ENCODE peak calls at places on chromosomes 11 and 22, in six cellular contexts. M is colonic mucosa, L is nucleus accumbens, P is NCI-H1694, W is uterus, E is neural crest cell. U is an unnamed sample.

GRCh38 chr11:112229746-112230433 is 3.7 kb downstream of the PTS start:
- DNase-seq in M (no peak), L (no peak), P (no peak), W (no peak), E (no peak), U (no peak)

GRCh38 chr22:41910050-41910598 is 4.8 kb downstream of the SHISA8 start:
- DNase-seq in M (no peak), L (no peak), P (no peak), W (no peak), E (no peak), U (peak; percentile 69)

GRCh38 chr11:62054484-62055121 is 69.2 kb upstream of the INCENP start:
- DNase-seq in M (peak; percentile 60), L (no peak), P (no peak), W (peak; percentile 27), E (no peak), U (peak; percentile 14)

GRCh38 chr11:46631676-46632075 is 14.3 kb downstream of the ATG13 start:
- DNase-seq in M (no peak), L (no peak), P (no peak), W (no peak), E (no peak), U (no peak)

GRCh38 chr11:66840317-66841091 is 2.7 kb upstream of the RCE1 start:
- DNase-seq in M (no peak), L (no peak), P (no peak), W (no peak), E (no peak), U (no peak)

GRCh38 chr11:113778111-113778910 is 1.3 kb upstream of the CLDN25 start:
- DNase-seq in M (no peak), L (no peak), P (peak; percentile 45), W (no peak), E (no peak), U (no peak)

GRCh38 chr11:100512475-100512874 is 174.6 kb upstream of the ARHGAP42 start:
- DNase-seq in M (no peak), L (no peak), P (no peak), W (no peak), E (no peak), U (no peak)

GRCh38 chr11:35232961-35233360 is 94.0 kb downstream of the CD44 start:
- DNase-seq in M (no peak), L (no peak), P (no peak), W (no peak), E (no peak), U (no peak)

GRCh38 chr22:45564349-45565030 is 61.8 kb downstream of the FBLN1 start:
- DNase-seq in M (no peak), L (no peak), P (peak; percentile 13), W (no peak), E (no peak), U (no peak)

GRCh38 chr11:6505577-6506240 is 8.6 kb downstream of the DNHD1 start:
- DNase-seq in M (no peak), L (no peak), P (peak; percentile 30), W (no peak), E (no peak), U (no peak)

GRCh38 chr11:88414981-88415391 is 77.5 kb upstream of the CTSC start:
- DNase-seq in M (no peak), L (no peak), P (no peak), W (no peak), E (no peak), U (no peak)

GRCh38 chr11:128948583-128948982 is 5.9 kb upstream of the TP53AIP1 start:
- DNase-seq in M (no peak), L (no peak), P (no peak), W (no peak), E (no peak), U (peak; percentile 52)

GRCh38 chr11:121293276-121293569 is 652 bp downstream of the SC5D start:
- DNase-seq in M (no peak), L (no peak), P (no peak), W (no peak), E (no peak), U (no peak)

GRCh38 chr11:45662665-45663485 is 2.5 kb downstream of the CHST1 start:
- DNase-seq in M (no peak), L (no peak), P (peak; percentile 25), W (no peak), E (no peak), U (no peak)

GRCh38 chr11:47467372-47467771 is 18.4 kb upstream of the RAPSN start:
- DNase-seq in M (peak; percentile 68), L (no peak), P (no peak), W (no peak), E (no peak), U (no peak)

GRCh38 chr11:76686261-76687079 is 15.9 kb upstream of the LRRC32 start:
- DNase-seq in M (no peak), L (no peak), P (no peak), W (no peak), E (no peak), U (no peak)

GRCh38 chr11:61963282-61964057 is 4.0 kb downstream of the FTH1 start:
- DNase-seq in M (no peak), L (no peak), P (no peak), W (no peak), E (no peak), U (no peak)

GRCh38 chr22:25689631-25690030 is 52.4 kb upstream of the MYO18B start:
- DNase-seq in M (no peak), L (no peak), P (no peak), W (no peak), E (no peak), U (no peak)

GRCh38 chr11:116329354-116330090 is 443.3 kb downstream of the BUD13 start:
- DNase-seq in M (no peak), L (no peak), P (no peak), W (no peak), E (no peak), U (no peak)

GRCh38 chr11:9038537-9038936 is 34.7 kb upstream of the NRIP3 start:
- DNase-seq in M (no peak), L (no peak), P (no peak), W (no peak), E (no peak), U (no peak)

GRCh38 chr11:110305169-110306018 is 9.0 kb upstream of the RDX start:
- DNase-seq in M (no peak), L (no peak), P (no peak), W (no peak), E (no peak), U (no peak)

GRCh38 chr11:126510621-126511370 is 155.3 kb downstream of the ST3GAL4 start:
- DNase-seq in M (no peak), L (no peak), P (no peak), W (no peak), E (no peak), U (no peak)

GRCh38 chr11:104594228-104594958 is 303.9 kb downstream of the CASP12 start:
- DNase-seq in M (no peak), L (no peak), P (no peak), W (no peak), E (no peak), U (no peak)

GRCh38 chr22:50342651-50343540 is at the start of gene PPP6R2:
- DNase-seq in M (peak; percentile 84), L (no peak), P (peak; percentile 53), W (peak; percentile 73), E (peak; percentile 85), U (peak; percentile 78)

GRCh38 chr11:129323896-129324522 is 51.6 kb upstream of the BARX2 start:
- DNase-seq in M (peak; percentile 56), L (no peak), P (no peak), W (no peak), E (no peak), U (no peak)

GRCh38 chr11:1017269-1018005 is 19.1 kb downstream of the MUC6 start:
- DNase-seq in M (no peak), L (no peak), P (no peak), W (peak; percentile 34), E (no peak), U (no peak)

GRCh38 chr22:49688516-49689254 is 139.0 kb downstream of the BRD1 start:
- DNase-seq in M (no peak), L (no peak), P (no peak), W (no peak), E (no peak), U (no peak)

GRCh38 chr22:29811377-29811776 is 26.7 kb downstream of the ASCC2 start:
- DNase-seq in M (peak; percentile 77), L (no peak), P (no peak), W (no peak), E (no peak), U (no peak)

U was measured in WTC11.